ENCODE peak calls at places on chromosomes 6 and 20, in ten cellular contexts. L, G, F, O, Y, R, M, X, H and P are unnamed samples.

GRCh38 chr6:123908813-123909212 is 105.1 kb downstream of the NKAIN2 start:
- DNase-seq in O (no peak), M (no peak), Y (no peak), L (no peak), X (no peak), F (no peak), H (no peak), R (no peak), G (no peak), P (no peak)

GRCh38 chr6:134564705-134565104 is 246.8 kb upstream of the SGK1 start:
- DNase-seq in F (no peak), Y (no peak), H (no peak), M (no peak), L (no peak), R (no peak), O (no peak), X (no peak), G (no peak), P (no peak)

GRCh38 chr20:55086421-55086820 is 611.0 kb downstream of the DOK5 start:
- DNase-seq in M (no peak), H (no peak), G (no peak), X (no peak), O (no peak), R (no peak), Y (no peak), L (no peak), F (no peak), P (no peak)

GRCh38 chr6:87700729-87701675 is 1.0 kb downstream of the AKIRIN2 start:
- DNase-seq in R (peak), H (peak), F (no peak), Y (peak), X (peak), M (no peak), G (peak), L (peak), O (peak), P (peak)

GRCh38 chr6:15296249-15296648 is 50.4 kb downstream of the JARID2 start:
- DNase-seq in G (no peak), X (no peak), H (no peak), F (no peak), O (no peak), M (no peak), R (no peak), Y (no peak), L (no peak), P (no peak)

GRCh38 chr6:44304282-44305199 is 8.6 kb downstream of the AARS2 start:
- DNase-seq in X (peak), L (peak), M (no peak), O (peak), F (no peak), Y (no peak), G (peak), H (peak), R (no peak), P (peak)

GRCh38 chr6:134182528-134182927 is 130.1 kb upstream of the SLC2A12 start:
- DNase-seq in X (no peak), M (no peak), O (no peak), F (no peak), Y (no peak), R (no peak), H (no peak), G (no peak), L (peak), P (no peak)

GRCh38 chr6:34491091-34491430 is 25.2 kb downstream of the PACSIN1 start:
- DNase-seq in F (peak), O (no peak), G (peak), Y (no peak), L (no peak), H (peak), X (peak), M (no peak), R (no peak), P (peak)

GRCh38 chr20:32037929-32038328 is 14.1 kb upstream of the HCK start:
- DNase-seq in Y (no peak), R (no peak), G (peak), X (peak), F (no peak), O (no peak), H (peak), M (no peak), L (peak), P (no peak)

GRCh38 chr6:23589811-23590210 is 536.2 kb upstream of the NRSN1 start:
- DNase-seq in M (no peak), H (peak), Y (no peak), F (no peak), X (no peak), O (no peak), R (no peak), L (no peak), G (no peak), P (no peak)

GRCh38 chr20:32252189-32252588 is 25.3 kb upstream of the KIF3B start:
- DNase-seq in X (no peak), M (no peak), H (no peak), R (no peak), F (no peak), Y (no peak), O (no peak), G (no peak), L (no peak), P (no peak)

GRCh38 chr6:118542184-118542952 is 5.7 kb upstream of the PLN start:
- DNase-seq in O (no peak), Y (no peak), X (peak), H (peak), M (no peak), F (no peak), G (peak), L (no peak), R (no peak), P (no peak)

GRCh38 chr6:139060332-139060731 is 31.8 kb downstream of the ABRACL start:
- DNase-seq in O (no peak), L (no peak), M (no peak), H (peak), F (no peak), X (peak), Y (no peak), R (no peak), G (peak), P (no peak)

GRCh38 chr6:52149949-52150348 is 36.2 kb upstream of the IL17A start:
- DNase-seq in F (no peak), O (no peak), H (no peak), G (no peak), Y (no peak), M (no peak), L (no peak), X (no peak), R (no peak), P (no peak)

GRCh38 chr6:130872250-130873095 is 45.3 kb downstream of the SMLR1 start:
- DNase-seq in Y (peak), H (peak), X (peak), M (peak), O (peak), F (peak), G (peak), R (peak), L (peak), P (peak)

GRCh38 chr20:3734111-3734843 is 1.8 kb downstream of the HSPA12B start:
- DNase-seq in R (no peak), F (no peak), H (no peak), M (no peak), X (no peak), L (no peak), Y (no peak), G (no peak), O (no peak), P (no peak)

GRCh38 chr20:44714701-44715494 is at the start of gene CCN5:
- DNase-seq in L (peak), Y (peak), M (peak), G (peak), F (peak), X (peak), O (no peak), R (peak), H (peak), P (peak)

GRCh38 chr6:39887692-39888450 is 46.4 kb downstream of the MOCS1 start:
- DNase-seq in R (peak), F (peak), H (peak), M (peak), G (peak), L (peak), O (no peak), X (peak), Y (no peak), P (peak)

GRCh38 chr6:101001012-101001411 is 119.9 kb upstream of the ASCC3 start:
- DNase-seq in X (no peak), G (no peak), Y (no peak), F (no peak), L (no peak), H (no peak), O (no peak), R (no peak), M (no peak), P (no peak)

GRCh38 chr20:20465259-20465658 is 97.4 kb downstream of the INSM1 start:
- DNase-seq in R (no peak), Y (no peak), L (no peak), O (no peak), M (no peak), H (no peak), G (peak), F (no peak), X (no peak), P (no peak)

GRCh38 chr6:68196645-68197044 is 438.4 kb upstream of the ADGRB3 start:
- DNase-seq in G (peak), F (no peak), M (no peak), X (no peak), R (no peak), O (no peak), L (peak), Y (no peak), H (peak), P (no peak)

GRCh38 chr20:51128198-51128597 is 105.3 kb upstream of the KCNG1 start:
- DNase-seq in G (peak), O (no peak), M (no peak), F (no peak), R (no peak), L (peak), Y (no peak), H (peak), X (peak), P (no peak)

GRCh38 chr6:167982063-167982462 is 15.4 kb upstream of the KIF25 start:
- DNase-seq in R (no peak), X (no peak), M (no peak), O (no peak), H (no peak), F (no peak), L (no peak), Y (no peak), G (no peak), P (no peak)

GRCh38 chr20:37501940-37502339 is 19.1 kb upstream of the NNAT start:
- DNase-seq in M (no peak), G (no peak), Y (peak), R (no peak), X (no peak), L (peak), H (no peak), F (no peak), O (no peak), P (peak)

GRCh38 chr6:137780447-137781034 is 86.5 kb upstream of the TNFAIP3 start:
- DNase-seq in M (no peak), F (no peak), G (no peak), L (no peak), X (peak), H (no peak), O (no peak), R (no peak), Y (no peak), P (no peak)

DNA sequence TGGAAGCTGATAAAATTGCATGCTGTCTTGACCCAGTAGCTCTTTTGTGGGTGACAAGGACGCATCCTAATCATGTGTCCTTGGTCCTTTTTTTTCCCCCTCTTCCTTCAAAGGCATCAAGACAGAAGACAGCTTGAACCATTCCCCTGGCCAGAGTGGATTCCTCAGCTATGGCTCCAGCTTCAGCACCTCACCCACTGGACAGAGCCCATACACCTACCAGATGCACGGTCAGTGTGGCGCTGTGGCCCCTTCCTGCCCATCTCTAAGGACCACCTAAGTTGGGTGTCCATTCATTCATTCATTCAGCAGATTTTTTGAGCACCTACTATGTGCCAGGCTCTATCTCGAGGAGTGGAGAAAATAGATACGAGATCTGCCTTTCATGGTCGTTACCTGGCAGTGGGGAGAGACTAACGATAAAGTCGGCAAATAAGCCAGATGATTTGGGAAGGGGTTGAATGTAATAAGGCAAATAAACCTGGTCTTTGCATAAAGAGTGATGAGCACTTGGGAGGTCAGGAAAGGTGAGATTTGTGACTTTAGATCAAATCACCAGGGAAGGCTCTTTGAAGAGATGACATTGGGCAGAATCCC is 121.5 kb downstream of the EYA2 start:
- DNase-seq in R (no peak), G (no peak), H (no peak), L (no peak), X (no peak), F (no peak), M (no peak), O (no peak), Y (no peak), P (no peak)
- H3K27ac ChIP-seq in R (no peak), G (no peak), H (no peak), L (no peak), X (no peak), F (no peak), M (no peak), O (no peak), Y (no peak), P (no peak)

GRCh38 chr6:125742024-125742423 is 7.4 kb upstream of the HEY2 start:
- DNase-seq in G (no peak), X (no peak), H (no peak), O (no peak), R (no peak), L (no peak), M (no peak), Y (no peak), F (no peak), P (no peak)

GRCh38 chr6:125743604-125744003 is 5.8 kb upstream of the HEY2 start:
- DNase-seq in Y (no peak), R (no peak), O (no peak), L (no peak), M (no peak), G (no peak), F (no peak), H (no peak), X (no peak), P (no peak)

GRCh38 chr6:125741336-125741735 is 8.1 kb upstream of the HEY2 start:
- DNase-seq in F (no peak), X (no peak), M (no peak), R (no peak), L (no peak), G (no peak), O (no peak), H (no peak), Y (no peak), P (no peak)

GRCh38 chr6:125745281-125746018 is 4.0 kb upstream of the HEY2 start:
- DNase-seq in H (no peak), G (no peak), X (no peak), M (no peak), Y (peak), R (peak), L (no peak), F (no peak), O (no peak), P (no peak)

GRCh38 chr6:125742433-125743120 is 6.9 kb upstream of the HEY2 start:
- DNase-seq in X (no peak), M (no peak), G (no peak), Y (no peak), H (no peak), L (no peak), R (no peak), O (no peak), F (no peak), P (no peak)
- H3K4me3 ChIP-seq in X (no peak), M (no peak), G (no peak), Y (no peak), H (no peak), L (no peak), R (no peak), O (no peak), F (peak), P (no peak)

GRCh38 chr6:90098637-90099036 is 198.0 kb downstream of the BACH2 start:
- DNase-seq in Y (no peak), X (no peak), H (peak), M (no peak), R (no peak), G (peak), O (no peak), F (no peak), L (no peak), P (no peak)
- H3K27ac ChIP-seq in Y (no peak), X (peak), H (peak), M (no peak), R (peak), G (peak), O (no peak), F (peak), L (no peak), P (no peak)

GRCh38 chr6:1764584-1764983 is 154.9 kb downstream of the FOXC1 start:
- DNase-seq in O (no peak), L (no peak), H (no peak), F (no peak), M (no peak), Y (no peak), X (no peak), R (no peak), G (no peak), P (no peak)

GRCh38 chr6:1767481-1768246 is 157.9 kb downstream of the FOXC1 start:
- DNase-seq in F (peak), Y (no peak), X (peak), H (peak), G (peak), R (no peak), L (peak), O (no peak), M (no peak), P (no peak)

GRCh38 chr6:1765160-1765900 is 155.6 kb downstream of the FOXC1 start:
- DNase-seq in L (no peak), X (no peak), G (no peak), Y (no peak), H (no peak), M (peak), R (no peak), O (no peak), F (no peak), P (no peak)

GRCh38 chr6:1763411-1763810 is 153.7 kb downstream of the FOXC1 start:
- DNase-seq in G (no peak), M (no peak), F (no peak), H (no peak), Y (no peak), X (no peak), O (no peak), R (no peak), L (no peak), P (no peak)

GRCh38 chr6:1766663-1767062 is 156.9 kb downstream of the FOXC1 start:
- DNase-seq in O (no peak), F (no peak), R (peak), H (no peak), G (peak), M (peak), X (peak), L (no peak), Y (no peak), P (peak)
- H3K4me3 ChIP-seq in O (no peak), F (no peak), R (no peak), H (no peak), G (no peak), M (no peak), X (no peak), L (no peak), Y (no peak), P (no peak)

GRCh38 chr20:10218536-10219451 is at the start of gene SNAP25:
- DNase-seq in H (peak), F (peak), R (peak), Y (no peak), X (peak), L (peak), G (peak), O (peak), M (peak), P (peak)

GRCh38 chr20:10219452-10219791 is 792 bp downstream of the SNAP25 start:
- DNase-seq in M (peak), Y (peak), X (peak), G (peak), F (peak), O (peak), H (peak), L (peak), R (peak), P (peak)

GRCh38 chr20:10217517-10218410 is 866 bp upstream of the SNAP25 start:
- DNase-seq in H (peak), M (no peak), F (peak), L (peak), R (no peak), G (peak), O (no peak), Y (no peak), X (peak), P (peak)

GRCh38 chr20:10213526-10213925 is 5.1 kb upstream of the SNAP25 start:
- DNase-seq in F (no peak), G (no peak), R (no peak), Y (no peak), H (no peak), O (no peak), M (no peak), X (no peak), L (no peak), P (no peak)

GRCh38 chr20:10216146-10216741 is 2.4 kb upstream of the SNAP25 start:
- DNase-seq in G (no peak), M (no peak), O (no peak), F (no peak), X (peak), H (peak), L (no peak), Y (no peak), R (no peak), P (no peak)
- H3K27ac ChIP-seq in G (no peak), M (no peak), O (no peak), F (no peak), X (peak), H (peak), L (peak), Y (no peak), R (no peak), P (no peak)